ENCODE peak calls at places on chromosomes 5 and 9, in seven cellular contexts. Q is NCI-H1105, W is spleen, I is hippocampal formation, V is RWPE1, U is pulmonary artery endothelial cell, H is HFF-Myc. M is an unnamed sample.

GRCh38 chr9:132637801-132638200 is 32.0 kb downstream of the DDX31 start:
- DNase-seq in Q (no peak), W (no peak), I (no peak), V (no peak), U (no peak), H (no peak), M (no peak)

GRCh38 chr5:851076-851475 is 290 bp upstream of the ZDHHC11 start:
- DNase-seq in Q (no peak), W (peak), I (no peak), V (no peak), U (no peak), H (no peak), M (no peak)

GRCh38 chr9:97237951-97238851 is 69.3 kb upstream of the CCDC180 start:
- DNase-seq in Q (peak), W (peak), I (peak), V (peak), U (peak), H (peak), M (peak)

GRCh38 chr5:139395844-139396640 is 1.1 kb upstream of the PROB1 start:
- DNase-seq in Q (no peak), W (no peak), I (no peak), V (no peak), U (no peak), H (no peak), M (no peak)

GRCh38 chr9:126706698-126707053 is 92.9 kb downstream of the LMX1B start:
- DNase-seq in Q (no peak), W (no peak), I (no peak), V (no peak), U (no peak), H (no peak), M (no peak)

GRCh38 chr9:112925058-112925641 is 34.5 kb upstream of the SLC46A2 start:
- DNase-seq in Q (peak), W (no peak), I (peak), V (peak), U (no peak), H (peak), M (peak)

GRCh38 chr5:40554794-40555193 is 124.9 kb upstream of the PTGER4 start:
- DNase-seq in Q (no peak), W (no peak), I (no peak), V (no peak), U (no peak), H (no peak), M (no peak)

GRCh38 chr5:118354806-118355205 is 633.5 kb downstream of the DTWD2 start:
- DNase-seq in Q (no peak), W (no peak), I (no peak), V (no peak), U (no peak), H (no peak), M (no peak)

GRCh38 chr5:179300834-179301233 is 44.4 kb downstream of the ADAMTS2 start:
- DNase-seq in Q (no peak), W (peak), I (no peak), V (no peak), U (no peak), H (no peak), M (no peak)

GRCh38 chr5:101045689-101046088 is 142.6 kb upstream of the ST8SIA4 start:
- DNase-seq in Q (no peak), W (no peak), I (no peak), V (no peak), U (peak), H (no peak), M (peak)

GRCh38 chr5:60510049-60510448 is 189.9 kb downstream of the DEPDC1B start:
- DNase-seq in Q (no peak), W (no peak), I (no peak), V (no peak), U (no peak), H (no peak), M (no peak)

GRCh38 chr9:116692619-116693018 is 5.5 kb downstream of the TRIM32 start:
- DNase-seq in Q (no peak), W (no peak), I (no peak), V (no peak), U (no peak), H (no peak), M (no peak)

GRCh38 chr9:100473271-100474081 is 527 bp downstream of the TMEFF1 start:
- DNase-seq in Q (no peak), W (peak), I (no peak), V (peak), U (no peak), H (no peak), M (peak)

GRCh38 chr5:11977904-11978303 is 73.7 kb upstream of the CTNND2 start:
- DNase-seq in Q (no peak), W (no peak), I (no peak), V (no peak), U (no peak), H (no peak), M (no peak)

GRCh38 chr9:133632806-133633680 is 3.1 kb upstream of the DBH start:
- DNase-seq in Q (peak), W (no peak), I (no peak), V (no peak), U (no peak), H (no peak), M (no peak)

GRCh38 chr9:120330031-120330430 is 249.9 kb downstream of the CDK5RAP2 start:
- DNase-seq in Q (no peak), W (no peak), I (no peak), V (no peak), U (no peak), H (no peak), M (no peak)

GRCh38 chr9:127038531-127038930 is 83.9 kb downstream of the ANGPTL2 start:
- DNase-seq in Q (no peak), W (no peak), I (no peak), V (no peak), U (no peak), H (no peak), M (no peak)

GRCh38 chr5:171162165-171162564 is 146.9 kb upstream of the TLX3 start:
- DNase-seq in Q (no peak), W (no peak), I (no peak), V (no peak), U (no peak), H (no peak), M (no peak)

M was measured in GM13977.